ENCODE peak calls at places on chromosomes 11 and 22, in four cellular contexts. L is esophagus squamous epithelium, Y is IMR-90, X is stomach. V is an unnamed sample. For H3K27me3 and H3K9me3, the result is how much of the 10 kb centered on the place peaks cover.

GRCh38 chr11:69240332-69241074 is 53.5 kb upstream of the MYEOV start:
- DNase-seq in L (no peak), Y (peak), X (peak), V (no peak)

GRCh38 chr11:120061036-120061760 is 76.7 kb downstream of the TRIM29 start:
- DNase-seq in L (no peak), Y (no peak), X (no peak), V (no peak)

GRCh38 chr11:299951-300735 is 817 bp upstream of the IFITM5 start:
- DNase-seq in L (no peak), Y (peak), X (no peak), V (peak)

GRCh38 chr11:12321217-12321937 is 56.0 kb upstream of the PARVA start:
- DNase-seq in L (no peak), Y (peak), X (no peak), V (no peak)

GRCh38 chr11:26286472-26287066 is 45.4 kb upstream of the ANO3 start:
- DNase-seq in L (no peak), Y (peak), X (no peak), V (no peak)

GRCh38 chr11:46238967-46239800 is 38.3 kb upstream of the CREB3L1 start:
- DNase-seq in L (no peak), Y (peak), X (peak), V (peak)

GRCh38 chr11:111939836-111940604 is 2.9 kb downstream of the DIXDC1 start:
- DNase-seq in L (no peak), Y (peak), X (no peak), V (no peak)

GRCh38 chr22:49152146-49152929 is 675.3 kb downstream of the BRD1 start:
- DNase-seq in L (no peak), Y (no peak), X (no peak), V (no peak)

GRCh38 chr11:110131386-110132123 is 38.4 kb downstream of the ZC3H12C start:
- DNase-seq in L (no peak), Y (no peak), X (no peak), V (no peak)

GRCh38 chr22:19477321-19478085 is 1.5 kb downstream of the UFD1 start:
- DNase-seq in L (no peak), Y (peak), X (no peak), V (no peak)

GRCh38 chr11:63837719-63838118 is 1.2 kb upstream of the MARK2 start:
- DNase-seq in L (no peak), Y (no peak), X (no peak), V (no peak)

GRCh38 chr11:11760838-11761237 is 80.9 kb upstream of the USP47 start:
- DNase-seq in L (no peak), Y (no peak), X (no peak), V (no peak)

GRCh38 chr22:32558681-32559355 is 84.2 kb downstream of the FBXO7 start:
- DNase-seq in L (no peak), Y (peak), X (peak), V (no peak)

GRCh38 chr22:29936186-29936585 is 53.2 kb downstream of the MTMR3 start:
- DNase-seq in L (no peak), Y (no peak), X (no peak), V (no peak)

GRCh38 chr11:36065436-36065835 is 121.6 kb downstream of the LDLRAD3 start:
- DNase-seq in L (no peak), Y (peak), X (no peak), V (no peak)

GRCh38 chr22:35074583-35074982 is 8.6 kb downstream of the ISX start:
- DNase-seq in L (no peak), Y (no peak), X (no peak), V (no peak)

GRCh38 chr11:114279778-114280532 is 16.2 kb upstream of the NNMT start:
- DNase-seq in L (no peak), Y (peak), X (no peak), V (no peak)

GRCh38 chr22:46582281-46582811 is 37.8 kb upstream of the GRAMD4 start:
- DNase-seq in L (no peak), Y (no peak), X (peak), V (peak)

GRCh38 chr11:61902313-61902712 is 11.0 kb upstream of the FADS3 start:
- DNase-seq in L (no peak), Y (no peak), X (no peak), V (no peak)

GRCh38 chr11:14422052-14422813 is 63.2 kb upstream of the RRAS2 start:
- DNase-seq in L (peak), Y (peak), X (peak), V (peak)

GRCh38 chr11:8227156-8228152 is 36.2 kb downstream of the LMO1 start:
- DNase-seq in L (no peak), Y (no peak), X (no peak), V (no peak)

GRCh38 chr22:42673898-42674390 is 24.8 kb upstream of the CYB5R3 start:
- DNase-seq in L (no peak), Y (no peak), X (no peak), V (no peak)

GRCh38 chr22:26894766-26895485 is 237.5 kb downstream of the MIAT start:
- DNase-seq in L (no peak), Y (peak), X (no peak), V (no peak)

GRCh38 chr11:107565219-107565937 is at the start of gene ALKBH8:
- DNase-seq in L (peak), Y (peak), X (peak), V (peak)

GRCh38 chr11:122637538-122637937 is 18.0 kb upstream of the UBASH3B start:
- DNase-seq in L (no peak), Y (no peak), X (no peak), V (no peak)

DNA sequence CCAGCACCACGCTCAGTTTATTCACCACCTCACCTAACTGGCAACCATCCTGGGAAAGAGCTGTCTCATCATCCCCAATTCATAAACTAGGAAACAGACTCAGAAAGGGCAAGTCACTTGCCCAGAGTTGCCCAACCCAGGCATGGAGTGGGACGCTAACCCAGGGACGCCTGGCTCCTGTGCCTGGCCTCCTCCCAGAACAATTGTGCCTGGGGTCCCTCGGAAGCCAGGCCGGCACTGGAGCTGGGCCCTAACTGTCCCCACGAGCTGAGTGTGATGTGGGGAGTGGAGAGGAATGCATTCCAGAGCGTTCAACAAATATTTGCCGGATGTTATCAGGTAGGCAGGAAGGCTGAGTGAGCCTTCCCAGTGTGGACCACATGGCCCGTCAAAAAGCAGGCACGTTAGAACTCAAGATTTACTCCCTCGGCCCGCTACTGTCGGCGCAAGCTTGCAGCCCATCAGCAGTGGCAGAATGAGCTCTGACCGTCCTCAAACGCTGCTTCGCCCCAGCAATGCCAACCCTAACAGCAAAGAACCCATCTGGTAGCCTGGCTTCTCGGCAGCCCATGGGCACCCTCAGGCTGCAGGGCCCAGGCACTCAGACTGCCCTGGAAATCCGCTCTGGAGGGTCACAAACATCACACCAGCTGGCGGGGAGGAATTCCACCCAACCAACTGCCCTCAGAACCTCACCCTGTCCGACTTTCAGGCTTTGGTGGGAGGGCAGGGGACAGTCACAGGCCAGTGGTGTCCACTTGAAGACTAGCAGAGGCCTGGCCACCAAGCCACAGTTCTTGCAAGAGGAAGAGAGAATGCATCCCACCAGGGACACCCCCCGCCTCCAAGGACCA is 35.6 kb downstream of the MYH9 start:
- DNase-seq in L (no peak), Y (no peak), X (peak), V (peak)
- TF ChIP-seq POLR2A in L (no peak), Y (no peak), X (no peak), V (peak)

DNA sequence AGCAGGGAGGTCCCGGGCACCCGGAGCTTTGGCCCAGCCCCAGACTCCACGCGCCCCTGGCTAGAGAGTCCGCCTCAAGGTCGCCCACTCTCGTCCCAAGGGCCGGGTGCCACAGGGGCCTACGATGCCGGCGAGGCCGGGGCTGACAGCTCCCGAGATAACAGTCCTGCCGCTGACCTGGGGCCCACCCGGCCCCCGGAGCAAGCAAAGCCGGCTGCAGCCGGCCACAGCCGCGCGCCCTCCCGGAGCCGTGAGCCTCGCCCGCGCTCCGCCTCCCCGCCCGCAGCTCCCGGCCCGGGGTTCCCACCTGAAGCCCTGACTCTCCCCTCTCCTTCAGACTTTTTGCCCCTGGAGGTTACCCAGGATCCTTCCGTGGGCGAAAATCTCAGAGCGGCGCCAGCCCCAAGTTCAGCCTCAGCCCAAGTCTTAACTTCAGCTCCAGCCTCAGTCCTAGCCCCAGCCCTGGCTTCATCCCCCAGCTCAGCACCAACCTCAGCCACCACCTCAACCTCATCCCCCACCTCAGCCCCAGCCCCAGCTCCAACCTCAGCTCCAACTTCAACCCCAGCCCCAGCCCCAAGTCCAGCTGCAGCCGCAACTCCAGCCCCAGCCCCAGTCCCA is 1.6 kb downstream of the KLHDC7B start:
- DNase-seq in L (no peak), Y (no peak), X (no peak), V (no peak)
- H3K27me3 ChIP-seq in L (under half), Y (half or more), X (half or more), V (under half)

DNA sequence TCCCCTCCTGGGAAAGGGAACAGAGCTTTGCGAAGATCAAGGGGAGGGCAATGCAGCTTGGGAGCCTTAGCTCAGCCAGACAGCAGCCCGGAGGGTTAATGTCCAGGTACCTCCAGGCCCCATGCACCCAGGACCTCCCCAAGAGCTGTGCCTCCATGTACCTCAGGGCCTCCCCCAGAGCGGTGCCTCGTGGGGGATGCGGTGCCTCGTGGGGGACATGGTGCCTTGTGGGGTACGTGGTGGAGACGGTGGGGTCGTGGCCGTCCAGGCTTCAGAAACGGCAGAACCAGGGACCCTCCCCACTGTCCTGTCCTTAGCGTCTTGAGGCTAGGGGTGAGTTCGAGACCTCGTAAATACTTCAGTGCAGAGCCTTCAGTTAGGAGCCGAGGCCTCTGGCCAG is 33.2 kb downstream of the BRSK2 start:
- DNase-seq in L (no peak), Y (no peak), X (no peak), V (no peak)
- H3K9me3 ChIP-seq in L (under half), Y (under half), X (under half), V (under half)

GRCh38 chr11:119014209-119014924 is 3.8 kb downstream of the RPS25 start:
- DNase-seq in L (no peak), Y (no peak), X (no peak), V (no peak)

GRCh38 chr11:119015054-119015611 is 3.0 kb downstream of the RPS25 start:
- DNase-seq in L (no peak), Y (no peak), X (no peak), V (no peak)

GRCh38 chr11:119019996-119020395 is 1.4 kb downstream of the TRAPPC4 start:
- DNase-seq in L (no peak), Y (no peak), X (no peak), V (no peak)

GRCh38 chr11:119016216-119017009 is 1.7 kb downstream of the RPS25 start:
- DNase-seq in L (no peak), Y (no peak), X (no peak), V (no peak)

GRCh38 chr11:119018074-119018938 is at the start of the genes RPS25 and TRAPPC4:
- DNase-seq in L (peak), Y (peak), X (peak), V (peak)
- TF ChIP-seq POLR2A in L (no peak), Y (peak), X (no peak), V (peak)

DNA sequence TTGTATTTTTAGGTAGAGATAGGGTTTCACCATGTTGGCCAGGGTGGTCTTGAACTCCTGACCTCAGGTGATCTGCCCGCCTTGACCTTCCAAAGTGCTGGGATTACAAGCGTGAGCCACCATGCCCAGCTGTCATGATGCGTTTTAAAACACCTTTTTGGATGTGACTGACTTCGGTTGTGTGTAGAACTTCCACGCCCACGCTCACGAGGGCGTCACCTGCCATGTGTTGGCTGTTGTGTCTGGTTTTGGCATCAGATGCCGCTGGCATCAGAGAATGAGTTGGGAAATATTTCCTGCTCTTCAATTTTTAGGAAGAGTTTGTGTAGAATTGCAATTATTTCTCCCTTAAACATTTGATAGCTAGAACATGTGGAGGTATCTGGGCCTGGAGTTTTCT is 109.1 kb downstream of the KCNQ1 start:
- DNase-seq in L (no peak), Y (no peak), X (no peak), V (peak)
- H3K27me3 ChIP-seq in L (under half), Y (half or more), X (under half), V (under half)

DNA sequence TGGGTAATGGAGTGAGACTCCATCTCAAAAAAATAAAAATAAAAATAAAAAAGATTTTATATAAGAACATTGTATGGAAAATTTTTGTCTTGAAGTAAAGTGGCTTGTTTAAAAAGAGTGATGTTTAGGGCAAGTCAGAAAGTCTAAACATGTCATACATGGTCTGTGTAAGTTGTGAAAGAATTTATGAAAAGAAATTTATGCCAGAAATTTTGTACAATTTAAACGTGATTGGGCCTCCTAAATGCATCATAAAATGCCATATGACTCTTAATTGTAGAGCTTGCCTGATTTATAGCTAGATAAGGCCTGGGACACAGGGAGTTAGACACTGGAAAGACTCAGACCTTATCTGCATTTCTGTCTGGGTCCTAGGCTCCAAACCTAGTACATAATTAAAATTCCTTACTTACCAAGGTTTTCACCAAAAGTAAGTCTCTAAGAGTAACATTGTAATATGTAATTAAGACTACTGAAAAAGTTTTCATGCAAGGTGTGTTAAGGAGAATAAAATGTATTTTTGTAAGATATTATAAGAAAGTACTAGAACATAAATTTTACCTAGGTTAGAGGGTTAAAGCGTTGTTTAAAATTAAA is 110.5 kb downstream of the AASDHPPT start:
- DNase-seq in L (no peak), Y (no peak), X (no peak), V (no peak)
- H3K9me3 ChIP-seq in L (under half), Y (under half), X (under half), V (under half)